ENCODE peak calls at places on chromosome 18, in six cellular contexts. S is cardiac fibroblast; K is activated CD8-positive, alpha-beta T cell treated with anti-CD3 and anti-CD28 coated beads for 36 hours; L is K562; Y is IMR-90; I is HCT116. B is an unnamed sample.

GRCh38 chr18:6044773-6045172 is 149.5 kb upstream of the TMEM200C start:
- DNase-seq in S (peak), K (no peak), L (no peak), Y (peak), I (no peak), B (no peak)

GRCh38 chr18:61591200-61591719 is 258.0 kb downstream of the CDH20 start:
- DNase-seq in S (no peak), K (no peak), L (no peak), Y (no peak), I (no peak), B (no peak)

GRCh38 chr18:78771496-78772368 is 207.9 kb upstream of the SALL3 start:
- DNase-seq in S (no peak), K (no peak), L (no peak), Y (no peak), I (no peak), B (no peak)

GRCh38 chr18:57444301-57444759 is 9.2 kb downstream of the ONECUT2 start:
- DNase-seq in S (no peak), K (no peak), L (no peak), Y (no peak), I (no peak), B (no peak)

GRCh38 chr18:2002178-2002577 is 569.1 kb downstream of the METTL4 start:
- DNase-seq in S (no peak), K (no peak), L (no peak), Y (no peak), I (no peak), B (no peak)

GRCh38 chr18:10453261-10453884 is 1.1 kb upstream of the APCDD1 start:
- DNase-seq in S (no peak), K (no peak), L (no peak), Y (no peak), I (no peak), B (no peak)

GRCh38 chr18:47696870-47697269 is 233.6 kb downstream of the SMAD2 start:
- DNase-seq in S (no peak), K (no peak), L (no peak), Y (no peak), I (no peak), B (no peak)

GRCh38 chr18:62566199-62566598 is 43.4 kb downstream of the ZCCHC2 start:
- DNase-seq in S (peak), K (peak), L (peak), Y (peak), I (no peak), B (peak)

GRCh38 chr18:62327977-62328376 is 2.9 kb downstream of the TNFRSF11A start:
- DNase-seq in S (no peak), K (no peak), L (no peak), Y (no peak), I (no peak), B (no peak)

GRCh38 chr18:78776151-78776550 is 203.5 kb upstream of the SALL3 start:
- DNase-seq in S (no peak), K (no peak), L (no peak), Y (no peak), I (no peak), B (no peak)

GRCh38 chr18:13463526-13463925 is 245.0 kb downstream of the LDLRAD4 start:
- DNase-seq in S (no peak), K (peak), L (no peak), Y (no peak), I (no peak), B (no peak)

GRCh38 chr18:55407774-55408535 is 180.0 kb downstream of the TCF4 start:
- DNase-seq in S (no peak), K (no peak), L (no peak), Y (no peak), I (no peak), B (no peak)
- TF ChIP-seq CTCF in S (no peak), K (no peak), L (no peak), Y (no peak), I (no peak), B (no peak)

GRCh38 chr18:46262856-46263255 is 158.7 kb downstream of the HAUS1 start:
- DNase-seq in S (no peak), K (no peak), L (no peak), Y (no peak), I (no peak), B (no peak)

GRCh38 chr18:46261799-46262198 is 157.6 kb downstream of the HAUS1 start:
- DNase-seq in S (peak), K (no peak), L (no peak), Y (peak), I (no peak), B (no peak)

GRCh38 chr18:46260879-46261143 is 156.6 kb downstream of the HAUS1 start:
- DNase-seq in S (peak), K (no peak), L (no peak), Y (peak), I (no peak), B (no peak)

GRCh38 chr18:46265190-46266156 is 161.3 kb downstream of the HAUS1 start:
- DNase-seq in S (peak), K (peak), L (no peak), Y (no peak), I (no peak), B (no peak)

DNA sequence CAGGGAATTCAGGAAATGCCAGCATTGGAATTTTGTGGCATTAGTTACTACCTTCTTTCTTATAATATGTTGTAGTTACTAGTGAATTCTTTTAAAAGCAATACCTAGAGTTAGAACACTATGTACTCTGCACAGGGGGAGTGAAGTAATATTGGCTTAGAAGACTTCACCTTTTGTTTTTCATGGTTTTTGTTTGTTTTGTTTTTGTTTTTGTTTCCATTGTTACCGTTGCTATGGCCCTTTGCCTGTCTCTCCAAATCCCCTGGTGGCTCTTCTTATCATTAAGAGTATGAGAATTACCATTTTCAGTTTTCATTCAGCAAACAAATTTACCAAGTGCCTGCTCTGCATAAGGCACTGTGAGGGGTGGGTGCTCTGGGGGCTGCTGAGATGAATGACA is 160.1 kb downstream of the HAUS1 start:
- DNase-seq in S (peak), K (no peak), L (no peak), Y (no peak), I (peak), B (peak)
- TF ChIP-seq CTCF in S (peak), K (no peak), L (no peak), Y (no peak), I (no peak), B (no peak)

GRCh38 chr18:26164571-26164970 is 30.9 kb downstream of the PSMA8 start:
- DNase-seq in S (no peak), K (no peak), L (no peak), Y (no peak), I (no peak), B (no peak)

GRCh38 chr18:26157326-26157725 is 23.7 kb downstream of the PSMA8 start:
- DNase-seq in S (no peak), K (no peak), L (no peak), Y (no peak), I (no peak), B (no peak)

DNA sequence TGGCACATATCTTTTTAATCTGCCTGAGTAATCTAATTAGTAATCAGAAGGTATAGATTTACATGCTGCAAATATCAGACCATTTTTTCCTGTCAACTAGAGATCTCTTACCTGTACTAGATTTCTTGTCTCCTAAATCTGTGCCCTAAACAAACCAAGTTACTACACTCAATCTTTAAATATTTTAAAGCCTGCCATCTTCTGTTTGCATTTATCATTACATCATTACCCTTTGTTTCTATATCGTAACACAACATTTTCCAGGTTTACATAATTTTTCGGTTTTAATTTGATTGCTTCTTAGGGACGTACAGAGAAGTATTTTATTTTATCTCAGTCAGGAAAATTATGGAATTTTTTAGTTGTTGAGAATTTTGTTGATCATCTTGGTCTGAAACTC is 25.7 kb downstream of the PSMA8 start:
- DNase-seq in S (peak), K (no peak), L (peak), Y (no peak), I (peak), B (no peak)
- TF ChIP-seq CTCF in S (no peak), K (peak), L (no peak), Y (no peak), I (peak), B (peak)

DNA sequence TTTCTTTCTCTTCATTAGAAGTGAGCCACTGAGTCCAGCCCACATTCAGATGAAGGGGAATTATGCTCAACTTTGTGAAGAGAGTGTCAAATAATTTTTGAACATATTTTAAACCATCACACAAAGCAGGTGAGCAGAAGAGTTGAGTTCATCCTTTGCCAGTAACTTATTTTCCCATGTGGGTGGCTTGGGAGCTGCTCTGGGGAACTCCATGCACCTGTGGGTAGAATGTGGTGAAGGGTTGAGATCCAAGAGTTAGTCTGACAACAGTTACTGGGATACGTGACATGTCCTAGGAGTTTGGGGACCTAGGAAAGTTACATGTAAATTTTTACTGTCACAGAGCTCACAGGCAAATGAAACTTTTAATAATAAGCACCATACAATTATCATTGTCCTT is 21.6 kb downstream of the MAPK4 start:
- DNase-seq in S (no peak), K (no peak), L (no peak), Y (no peak), I (no peak), B (no peak)
- TF ChIP-seq CTCF in S (no peak), K (no peak), L (no peak), Y (no peak), I (no peak), B (no peak)

DNA sequence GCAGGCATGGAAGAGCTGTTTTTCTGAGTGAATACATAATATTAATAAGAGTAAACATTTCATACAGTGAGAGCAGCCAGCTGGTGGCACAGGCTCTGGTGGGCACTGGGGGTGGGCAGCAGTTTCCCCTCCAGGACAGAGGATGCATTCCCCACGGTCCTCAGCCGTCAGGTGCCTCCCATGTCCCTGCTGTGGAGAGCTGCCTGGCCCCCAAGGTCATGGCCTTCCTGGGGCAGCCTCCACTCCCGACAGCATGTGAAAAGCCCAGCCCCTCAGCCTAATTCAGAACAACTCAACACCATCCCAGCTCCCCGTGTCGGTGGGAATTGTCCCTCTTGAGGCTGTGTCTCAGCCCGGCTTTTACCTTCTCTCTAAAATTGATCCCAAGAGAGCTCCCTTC is 147.4 kb downstream of the GALR1 start:
- DNase-seq in S (no peak), K (no peak), L (no peak), Y (no peak), I (no peak), B (no peak)
- TF ChIP-seq CTCF in S (no peak), K (no peak), L (no peak), Y (no peak), I (no peak), B (no peak)

GRCh38 chr18:35040638-35040987 is 600 bp upstream of the MAPRE2 start:
- DNase-seq in S (no peak), K (no peak), L (no peak), Y (no peak), I (no peak), B (no peak)

GRCh38 chr18:35043207-35043606 is 2.0 kb downstream of the MAPRE2 start:
- DNase-seq in S (no peak), K (peak), L (no peak), Y (no peak), I (no peak), B (no peak)

GRCh38 chr18:35041752-35042379 is 653 bp downstream of the MAPRE2 start:
- DNase-seq in S (peak), K (peak), L (peak), Y (no peak), I (no peak), B (no peak)

GRCh38 chr18:35040988-35041751 is at the start of gene MAPRE2:
- DNase-seq in S (peak), K (peak), L (peak), Y (peak), I (peak), B (peak)

GRCh38 chr18:35042389-35043066 is 1.3 kb downstream of the MAPRE2 start:
- DNase-seq in S (peak), K (no peak), L (no peak), Y (no peak), I (no peak), B (no peak)
- TF ChIP-seq CTCF in S (no peak), K (no peak), L (no peak), Y (no peak), I (no peak), B (no peak)

DNA sequence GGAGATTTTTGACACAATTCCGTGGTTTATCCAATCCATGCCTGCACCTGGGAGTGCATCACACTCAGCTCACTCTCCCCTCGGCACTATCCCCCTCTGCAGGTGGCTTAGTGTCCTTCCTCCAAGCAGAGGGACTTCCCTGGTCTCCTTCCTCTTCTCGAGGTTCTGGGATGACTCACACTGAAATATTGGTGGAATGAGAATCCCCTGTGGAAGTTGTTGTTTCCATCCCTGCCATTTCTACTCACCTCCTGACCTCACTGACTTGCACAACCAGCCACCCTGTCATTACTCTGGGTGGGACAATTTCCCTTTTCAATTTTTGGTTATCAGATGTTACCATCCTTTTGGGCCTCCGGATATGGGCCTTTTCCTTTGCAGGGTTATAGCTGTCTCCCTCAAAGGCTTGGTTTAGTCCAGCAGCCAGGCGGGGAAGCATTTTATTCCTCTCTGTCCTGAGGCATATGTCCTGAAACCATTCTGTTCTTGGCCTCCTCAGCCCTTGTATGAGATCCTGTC is 59.9 kb downstream of the PTPRM start:
- DNase-seq in S (peak), K (no peak), L (no peak), Y (peak), I (no peak), B (peak)
- TF ChIP-seq CTCF in S (peak), K (no peak), L (no peak), Y (peak), I (no peak), B (peak)

GRCh38 chr18:66616523-66616983 is 12.7 kb upstream of the CDH19 start:
- DNase-seq in S (peak), K (peak), L (no peak), Y (no peak), I (no peak), B (no peak)
- TF ChIP-seq CTCF in S (peak), K (no peak), L (no peak), Y (no peak), I (no peak), B (no peak)

B was measured in AG10803.